ENCODE peak calls at places on chromosomes 12 and 14, in eight cellular contexts. One of them, this sample, is unnamed.

GRCh38 chr12:124419292-124420040 is 124.6 kb downstream of the RFLNA start:
- DNase-seq in naive thymus-derived CD4-positive, alpha-beta T cell: no peak
- DNase-seq in AG04450: peak; percentile 81
- DNase-seq in Caco-2: no peak
- DNase-seq in DMS53: peak; percentile 18
- DNase-seq in stimulated activated CD8-positive, alpha-beta memory T cell treated with anti-CD3 and anti-CD28 coated beads, Interleukin-7, amount 100 ng/mL, for 1 hour: no peak
- DNase-seq in sciatic nerve: no peak
- DNase-seq in DMS153: no peak
- DNase-seq in this sample: no peak

GRCh38 chr14:24254630-24255392 is 8.2 kb downstream of the TGM1 start:
- DNase-seq in sciatic nerve: no peak
- DNase-seq in Caco-2: no peak
- DNase-seq in AG04450: no peak
- DNase-seq in naive thymus-derived CD4-positive, alpha-beta T cell: no peak
- DNase-seq in DMS153: no peak
- DNase-seq in stimulated activated CD8-positive, alpha-beta memory T cell treated with anti-CD3 and anti-CD28 coated beads, Interleukin-7, amount 100 ng/mL, for 1 hour: no peak
- DNase-seq in DMS53: no peak
- DNase-seq in this sample: no peak

GRCh38 chr12:52241205-52241842 is 8.3 kb downstream of the KRT7 start:
- DNase-seq in AG04450: no peak
- DNase-seq in stimulated activated CD8-positive, alpha-beta memory T cell treated with anti-CD3 and anti-CD28 coated beads, Interleukin-7, amount 100 ng/mL, for 1 hour: no peak
- DNase-seq in DMS153: no peak
- DNase-seq in Caco-2: no peak
- DNase-seq in naive thymus-derived CD4-positive, alpha-beta T cell: no peak
- DNase-seq in DMS53: peak; percentile 62
- DNase-seq in sciatic nerve: no peak
- DNase-seq in this sample: no peak

GRCh38 chr12:109752117-109753053 is 38.8 kb downstream of the FAM222A start:
- DNase-seq in DMS53: no peak
- DNase-seq in stimulated activated CD8-positive, alpha-beta memory T cell treated with anti-CD3 and anti-CD28 coated beads, Interleukin-7, amount 100 ng/mL, for 1 hour: no peak
- DNase-seq in naive thymus-derived CD4-positive, alpha-beta T cell: no peak
- DNase-seq in AG04450: no peak
- DNase-seq in Caco-2: no peak
- DNase-seq in sciatic nerve: peak; percentile 15
- DNase-seq in DMS153: no peak
- DNase-seq in this sample: no peak

GRCh38 chr14:57889245-57889644 is 23.4 kb upstream of the SLC35F4 start:
- DNase-seq in DMS53: peak; percentile 27
- DNase-seq in DMS153: no peak
- DNase-seq in stimulated activated CD8-positive, alpha-beta memory T cell treated with anti-CD3 and anti-CD28 coated beads, Interleukin-7, amount 100 ng/mL, for 1 hour: no peak
- DNase-seq in naive thymus-derived CD4-positive, alpha-beta T cell: no peak
- DNase-seq in sciatic nerve: no peak
- DNase-seq in AG04450: no peak
- DNase-seq in Caco-2: no peak
- DNase-seq in this sample: no peak

GRCh38 chr12:24562761-24563392 is 386.0 kb downstream of the BCAT1 start:
- DNase-seq in sciatic nerve: peak; percentile 69
- DNase-seq in DMS153: peak; percentile 42
- DNase-seq in Caco-2: peak; percentile 61
- DNase-seq in stimulated activated CD8-positive, alpha-beta memory T cell treated with anti-CD3 and anti-CD28 coated beads, Interleukin-7, amount 100 ng/mL, for 1 hour: no peak
- DNase-seq in AG04450: no peak
- DNase-seq in DMS53: peak; percentile 98
- DNase-seq in naive thymus-derived CD4-positive, alpha-beta T cell: no peak
- DNase-seq in this sample: no peak

GRCh38 chr12:47095446-47096236 is 15.9 kb upstream of the AMIGO2 start:
- DNase-seq in naive thymus-derived CD4-positive, alpha-beta T cell: no peak
- DNase-seq in Caco-2: no peak
- DNase-seq in DMS153: no peak
- DNase-seq in stimulated activated CD8-positive, alpha-beta memory T cell treated with anti-CD3 and anti-CD28 coated beads, Interleukin-7, amount 100 ng/mL, for 1 hour: no peak
- DNase-seq in DMS53: peak; percentile 78
- DNase-seq in sciatic nerve: no peak
- DNase-seq in AG04450: peak; percentile 72
- DNase-seq in this sample: no peak

GRCh38 chr14:99667821-99668220 is 16.3 kb upstream of the CYP46A1 start:
- DNase-seq in naive thymus-derived CD4-positive, alpha-beta T cell: no peak
- DNase-seq in Caco-2: no peak
- DNase-seq in DMS153: no peak
- DNase-seq in stimulated activated CD8-positive, alpha-beta memory T cell treated with anti-CD3 and anti-CD28 coated beads, Interleukin-7, amount 100 ng/mL, for 1 hour: no peak
- DNase-seq in DMS53: no peak
- DNase-seq in sciatic nerve: no peak
- DNase-seq in AG04450: no peak
- DNase-seq in this sample: no peak

GRCh38 chr12:124457287-124458219 is 109.9 kb downstream of the NCOR2 start:
- DNase-seq in AG04450: no peak
- DNase-seq in naive thymus-derived CD4-positive, alpha-beta T cell: peak; percentile 46
- DNase-seq in sciatic nerve: peak; percentile 88
- DNase-seq in stimulated activated CD8-positive, alpha-beta memory T cell treated with anti-CD3 and anti-CD28 coated beads, Interleukin-7, amount 100 ng/mL, for 1 hour: no peak
- DNase-seq in Caco-2: no peak
- DNase-seq in DMS153: no peak
- DNase-seq in DMS53: no peak
- DNase-seq in this sample: peak; percentile 92

GRCh38 chr14:89503458-89503996 is 86.5 kb upstream of the FOXN3 start:
- DNase-seq in DMS53: no peak
- DNase-seq in AG04450: no peak
- DNase-seq in naive thymus-derived CD4-positive, alpha-beta T cell: no peak
- DNase-seq in sciatic nerve: no peak
- DNase-seq in DMS153: no peak
- DNase-seq in Caco-2: no peak
- DNase-seq in stimulated activated CD8-positive, alpha-beta memory T cell treated with anti-CD3 and anti-CD28 coated beads, Interleukin-7, amount 100 ng/mL, for 1 hour: no peak
- DNase-seq in this sample: no peak